ENCODE peak calls at places on chromosomes 3 and 15, in ten cellular contexts. M, U, O, P, T, C, S, V, J and I are unnamed samples.

GRCh38 chr15:82315519-82316246 is 33.6 kb downstream of the GOLGA6L10 start:
- DNase-seq in T (no peak), M (no peak), U (no peak), C (no peak), V (no peak), P (no peak), S (no peak), J (no peak), O (no peak), I (no peak)

GRCh38 chr15:92570391-92570790 is 85.2 kb downstream of the FAM174B start:
- DNase-seq in M (no peak), V (no peak), P (no peak), J (no peak), C (no peak), U (no peak), T (no peak), S (no peak), O (no peak), I (no peak)

GRCh38 chr15:29125382-29126207 is 144.0 kb downstream of the NSMCE3 start:
- DNase-seq in C (no peak), M (no peak), O (no peak), T (no peak), U (no peak), S (no peak), J (no peak), P (no peak), V (peak; percentile 5), I (no peak)

GRCh38 chr3:195274259-195274966 is 3.5 kb upstream of the XXYLT1 start:
- DNase-seq in U (no peak), C (no peak), S (no peak), J (no peak), T (no peak), P (no peak), M (no peak), O (no peak), V (no peak), I (no peak)

GRCh38 chr15:100778831-100779288 is 100.8 kb upstream of the ALDH1A3 start:
- DNase-seq in M (peak; percentile 9), V (no peak), T (peak; percentile 37), C (no peak), P (no peak), U (no peak), J (no peak), O (no peak), S (no peak), I (no peak)

GRCh38 chr3:123781571-123782275 is 102.4 kb downstream of the MYLK start:
- DNase-seq in J (no peak), T (no peak), O (no peak), P (no peak), S (no peak), C (no peak), M (no peak), U (no peak), V (no peak), I (no peak)

GRCh38 chr3:176765491-176765890 is 431.8 kb downstream of the TBL1XR1 start:
- DNase-seq in M (no peak), V (no peak), S (no peak), U (no peak), T (no peak), P (no peak), C (no peak), J (no peak), O (no peak), I (no peak)

GRCh38 chr15:37109151-37109912 is 9.0 kb upstream of the MEIS2 start:
- DNase-seq in J (no peak), M (no peak), T (peak; percentile 82), P (no peak), C (no peak), V (no peak), U (no peak), O (no peak), S (no peak), I (no peak)

GRCh38 chr3:12954891-12955650 is 113.7 kb upstream of the RPL32 start:
- DNase-seq in M (peak; percentile 76), O (no peak), C (peak; percentile 82), J (peak; percentile 83), P (no peak), V (peak; percentile 87), U (peak; percentile 56), T (no peak), S (no peak), I (peak; percentile 75)

GRCh38 chr3:190486201-190486865 is 27.6 kb upstream of the IL1RAP start:
- DNase-seq in O (no peak), V (no peak), S (no peak), M (no peak), U (no peak), J (no peak), T (no peak), P (no peak), C (no peak), I (no peak)

GRCh38 chr15:91075761-91076160 is 24.3 kb upstream of the SV2B start:
- DNase-seq in P (no peak), O (no peak), J (no peak), T (no peak), M (no peak), U (no peak), S (no peak), C (no peak), V (no peak), I (no peak)

GRCh38 chr15:64044315-64045105 is 1.8 kb downstream of the DAPK2 start:
- DNase-seq in C (no peak), J (peak; percentile 31), M (no peak), V (no peak), O (peak; percentile 18), P (peak; percentile 58), S (peak; percentile 69), U (no peak), T (no peak), I (peak; percentile 72)

GRCh38 chr3:100245146-100245545 is 15.6 kb upstream of the TBC1D23 start:
- DNase-seq in C (no peak), J (no peak), M (no peak), V (no peak), O (peak; percentile 21), U (peak; percentile 32), P (no peak), S (no peak), T (no peak), I (no peak)

GRCh38 chr3:168165390-168166269 is 69.9 kb upstream of the GOLIM4 start:
- DNase-seq in V (no peak), T (peak; percentile 75), M (peak; percentile 46), J (peak; percentile 66), O (peak; percentile 88), U (peak; percentile 85), C (peak; percentile 25), S (peak; percentile 47), P (peak; percentile 59), I (peak; percentile 68)

GRCh38 chr3:192929755-192930491 is 12.3 kb upstream of the MB21D2 start:
- DNase-seq in O (peak; percentile 77), P (no peak), V (no peak), C (no peak), S (no peak), T (no peak), M (no peak), U (peak; percentile 50), J (no peak), I (no peak)

GRCh38 chr3:38004415-38005075 is 14.0 kb downstream of the VILL start:
- DNase-seq in T (peak; percentile 88), P (no peak), V (peak; percentile 91), M (peak; percentile 84), O (peak; percentile 75), J (peak; percentile 91), C (peak; percentile 73), U (peak; percentile 72), S (no peak), I (peak; percentile 70)

GRCh38 chr3:117820900-117821299 is 1111.3 kb downstream of the TUSC7 start:
- DNase-seq in C (no peak), P (no peak), S (no peak), M (no peak), U (peak; percentile 7), V (no peak), O (peak; percentile 31), J (no peak), T (no peak), I (no peak)

DNA sequence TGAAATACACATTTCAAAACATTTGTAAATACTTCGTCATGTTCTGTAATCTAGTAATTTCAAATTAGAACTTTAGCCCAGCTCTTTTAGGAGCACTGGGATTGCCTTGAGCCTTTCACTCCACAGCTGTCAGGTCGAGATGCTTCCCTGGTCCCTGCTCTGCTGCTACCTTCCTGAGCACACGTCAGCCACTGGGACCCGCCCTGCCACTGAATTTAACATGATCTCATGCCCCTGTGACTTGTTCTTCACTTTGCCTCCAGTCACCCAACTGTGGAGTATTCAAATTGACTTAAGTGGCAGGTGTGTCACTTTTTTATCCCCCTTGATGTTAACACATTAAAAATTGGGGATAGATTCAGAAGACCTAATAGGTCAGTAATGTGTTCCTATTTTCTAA is 3.3 kb downstream of the ARRDC4 start:
- DNase-seq in S (no peak), J (no peak), P (no peak), V (no peak), C (no peak), M (no peak), U (no peak), O (no peak), T (no peak), I (no peak)
- H3K4me3 ChIP-seq in S (no peak overlapping the region), J (no peak overlapping the region), P (no peak overlapping the region), V (no peak overlapping the region), C (no peak overlapping the region), M (no peak overlapping the region), U (no peak overlapping the region), O (no peak overlapping the region), T (no peak overlapping the region), I (no peak overlapping the region)

DNA sequence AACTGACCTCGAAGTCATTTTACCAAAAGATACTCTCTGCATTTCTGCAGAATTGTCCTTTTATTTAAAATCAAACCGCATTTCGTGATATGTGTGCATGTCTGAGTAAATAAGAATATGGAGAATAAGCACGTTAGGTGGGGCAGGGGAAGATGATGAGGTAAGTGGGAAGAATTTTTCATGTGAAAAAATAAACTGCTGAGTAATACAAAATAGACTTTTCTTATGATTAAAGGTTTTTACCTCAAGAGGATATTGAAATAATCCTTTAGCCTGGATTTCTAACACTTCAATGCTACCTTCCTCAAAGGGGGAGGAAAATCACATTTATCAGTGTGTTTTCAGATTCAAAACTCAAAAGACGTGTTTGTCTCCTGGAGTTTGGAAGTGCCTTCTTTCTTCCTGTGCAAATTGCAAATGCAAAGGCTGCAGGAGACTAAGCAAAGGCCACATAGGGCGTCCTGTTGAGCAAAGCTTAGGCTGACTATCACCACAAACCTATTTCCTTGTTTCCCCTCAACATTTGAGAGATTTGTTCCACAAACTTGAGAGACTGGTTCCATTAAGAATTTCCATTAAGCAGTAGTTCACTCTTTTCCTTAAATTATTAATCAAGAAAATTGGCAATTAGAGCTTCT is 813.5 kb downstream of the MCTP2 start:
- DNase-seq in C (no peak), V (no peak), T (peak; percentile 35), O (no peak), J (no peak), P (no peak), M (no peak), U (no peak), S (no peak), I (no peak)
- H3K4me3 ChIP-seq in C (no peak overlapping the region), V (no peak overlapping the region), T (no peak overlapping the region), O (no peak overlapping the region), J (no peak overlapping the region), P (no peak overlapping the region), M (no peak overlapping the region), U (no peak overlapping the region), S (no peak overlapping the region), I (no peak overlapping the region)

GRCh38 chr3:66997560-66998074 is 490 bp upstream of the KBTBD8 start:
- DNase-seq in M (no peak), J (no peak), T (no peak), U (no peak), C (peak; percentile 9), S (no peak), V (no peak), O (no peak), P (no peak), I (no peak)
- H3K4me3 ChIP-seq in M (peak overlapping the region; percentile 76), J (peak overlapping the region; percentile 89), T (peak overlapping the region; percentile 71), U (peak overlapping the region; percentile 62), C (peak overlapping the region; percentile 91), S (peak overlapping the region; percentile 47), V (peak overlapping the region; percentile 83), O (peak overlapping the region; percentile 49), P (peak overlapping the region; percentile 44), I (peak overlapping the region; percentile 38)

GRCh38 chr3:140821493-140821892 is 120.1 kb upstream of the SLC25A36 start:
- DNase-seq in O (no peak), J (no peak), T (no peak), V (no peak), P (no peak), U (no peak), S (no peak), C (no peak), M (no peak), I (no peak)
- H3K4me3 ChIP-seq in O (no peak overlapping the region), J (no peak overlapping the region), T (no peak overlapping the region), V (no peak overlapping the region), P (no peak overlapping the region), U (no peak overlapping the region), S (no peak overlapping the region), C (no peak overlapping the region), M (no peak overlapping the region), I (no peak overlapping the region)